ENCODE peak calls at places on chromosome 14, in nine cellular contexts. One of them, this sample, is unnamed. For H3K27me3, the result is how much of the 10 kb centered on the place peaks cover.

GRCh38 chr14:92458136-92458958 is 55.2 kb upstream of the RIN3 start:
- DNase-seq in tibial artery: no peak
- DNase-seq in effector memory CD4-positive, alpha-beta T cell: no peak
- DNase-seq in fibroblast of lung: no peak
- DNase-seq in aorta: no peak
- DNase-seq in GM23338: no peak
- DNase-seq in right cardiac atrium: no peak
- DNase-seq in iPS DF 6.9: no peak
- DNase-seq in CD8-positive, alpha-beta memory T cell: no peak
- DNase-seq in this sample: no peak

GRCh38 chr14:44316647-44317432 is 190.2 kb downstream of the FSCB start:
- DNase-seq in tibial artery: no peak
- DNase-seq in effector memory CD4-positive, alpha-beta T cell: no peak
- DNase-seq in fibroblast of lung: peak
- DNase-seq in aorta: no peak
- DNase-seq in GM23338: no peak
- DNase-seq in right cardiac atrium: no peak
- DNase-seq in iPS DF 6.9: no peak
- DNase-seq in CD8-positive, alpha-beta memory T cell: no peak
- DNase-seq in this sample: no peak

GRCh38 chr14:106845286-106846087 is 1319.1 kb downstream of the TMEM121 start:
- DNase-seq in tibial artery: no peak
- DNase-seq in effector memory CD4-positive, alpha-beta T cell: no peak
- DNase-seq in fibroblast of lung: no peak
- DNase-seq in aorta: no peak
- DNase-seq in GM23338: no peak
- DNase-seq in right cardiac atrium: no peak
- DNase-seq in iPS DF 6.9: no peak
- DNase-seq in CD8-positive, alpha-beta memory T cell: peak
- DNase-seq in this sample: peak

GRCh38 chr14:106831322-106831720 is 1304.9 kb downstream of the TMEM121 start:
- DNase-seq in tibial artery: no peak
- DNase-seq in effector memory CD4-positive, alpha-beta T cell: peak
- DNase-seq in fibroblast of lung: no peak
- DNase-seq in aorta: no peak
- DNase-seq in GM23338: peak
- DNase-seq in right cardiac atrium: peak
- DNase-seq in iPS DF 6.9: no peak
- DNase-seq in CD8-positive, alpha-beta memory T cell: peak
- DNase-seq in this sample: peak

GRCh38 chr14:95901014-95901413 is 24.4 kb downstream of the TUNAR start:
- DNase-seq in tibial artery: no peak
- DNase-seq in effector memory CD4-positive, alpha-beta T cell: no peak
- DNase-seq in fibroblast of lung: peak
- DNase-seq in aorta: no peak
- DNase-seq in GM23338: no peak
- DNase-seq in right cardiac atrium: no peak
- DNase-seq in iPS DF 6.9: no peak
- DNase-seq in CD8-positive, alpha-beta memory T cell: no peak
- DNase-seq in this sample: no peak

GRCh38 chr14:61620130-61620946 is 75.0 kb upstream of the HIF1A start:
- DNase-seq in tibial artery: no peak
- DNase-seq in effector memory CD4-positive, alpha-beta T cell: no peak
- DNase-seq in fibroblast of lung: peak
- DNase-seq in aorta: no peak
- DNase-seq in GM23338: no peak
- DNase-seq in right cardiac atrium: no peak
- DNase-seq in iPS DF 6.9: no peak
- DNase-seq in CD8-positive, alpha-beta memory T cell: no peak
- DNase-seq in this sample: no peak

GRCh38 chr14:37196604-37197420 is 925 bp upstream of the MIPOL1 start:
- DNase-seq in tibial artery: no peak
- DNase-seq in effector memory CD4-positive, alpha-beta T cell: no peak
- DNase-seq in fibroblast of lung: no peak
- DNase-seq in aorta: no peak
- DNase-seq in GM23338: no peak
- DNase-seq in right cardiac atrium: no peak
- DNase-seq in iPS DF 6.9: no peak
- DNase-seq in CD8-positive, alpha-beta memory T cell: no peak
- DNase-seq in this sample: no peak

GRCh38 chr14:71262466-71262865 is 355.2 kb downstream of the PCNX1 start:
- DNase-seq in tibial artery: no peak
- DNase-seq in effector memory CD4-positive, alpha-beta T cell: no peak
- DNase-seq in fibroblast of lung: peak
- DNase-seq in aorta: no peak
- DNase-seq in GM23338: no peak
- DNase-seq in right cardiac atrium: no peak
- DNase-seq in iPS DF 6.9: no peak
- DNase-seq in CD8-positive, alpha-beta memory T cell: no peak
- DNase-seq in this sample: no peak

GRCh38 chr14:39015360-39015961 is 87.6 kb downstream of the SEC23A start:
- DNase-seq in tibial artery: no peak
- DNase-seq in effector memory CD4-positive, alpha-beta T cell: no peak
- DNase-seq in fibroblast of lung: peak
- DNase-seq in aorta: no peak
- DNase-seq in GM23338: peak
- DNase-seq in right cardiac atrium: no peak
- DNase-seq in iPS DF 6.9: peak
- DNase-seq in CD8-positive, alpha-beta memory T cell: no peak
- DNase-seq in this sample: no peak

GRCh38 chr14:50763386-50764007 is 67.5 kb downstream of the NIN start:
- DNase-seq in tibial artery: no peak
- DNase-seq in effector memory CD4-positive, alpha-beta T cell: no peak
- DNase-seq in fibroblast of lung: peak
- DNase-seq in aorta: no peak
- DNase-seq in GM23338: no peak
- DNase-seq in right cardiac atrium: no peak
- DNase-seq in iPS DF 6.9: no peak
- DNase-seq in CD8-positive, alpha-beta memory T cell: no peak
- DNase-seq in this sample: no peak

GRCh38 chr14:104633276-104633861 is 28.8 kb upstream of the TMEM179 start:
- DNase-seq in tibial artery: no peak
- DNase-seq in effector memory CD4-positive, alpha-beta T cell: no peak
- DNase-seq in fibroblast of lung: no peak
- DNase-seq in aorta: no peak
- DNase-seq in GM23338: no peak
- DNase-seq in right cardiac atrium: no peak
- DNase-seq in iPS DF 6.9: no peak
- DNase-seq in CD8-positive, alpha-beta memory T cell: no peak
- DNase-seq in this sample: no peak

GRCh38 chr14:74425525-74426201 is 347 bp downstream of the SYNDIG1L start:
- DNase-seq in tibial artery: peak
- DNase-seq in effector memory CD4-positive, alpha-beta T cell: peak
- DNase-seq in fibroblast of lung: peak
- DNase-seq in aorta: peak
- DNase-seq in GM23338: peak
- DNase-seq in right cardiac atrium: peak
- DNase-seq in iPS DF 6.9: no peak
- DNase-seq in CD8-positive, alpha-beta memory T cell: peak
- DNase-seq in this sample: no peak

GRCh38 chr14:74421997-74422396 is 4.0 kb downstream of the SYNDIG1L start:
- DNase-seq in tibial artery: peak
- DNase-seq in effector memory CD4-positive, alpha-beta T cell: no peak
- DNase-seq in fibroblast of lung: no peak
- DNase-seq in aorta: no peak
- DNase-seq in GM23338: no peak
- DNase-seq in right cardiac atrium: no peak
- DNase-seq in iPS DF 6.9: no peak
- DNase-seq in CD8-positive, alpha-beta memory T cell: no peak
- DNase-seq in this sample: no peak

GRCh38 chr14:74426202-74426582 is at the start of gene SYNDIG1L:
- DNase-seq in tibial artery: no peak
- DNase-seq in effector memory CD4-positive, alpha-beta T cell: no peak
- DNase-seq in fibroblast of lung: no peak
- DNase-seq in aorta: no peak
- DNase-seq in GM23338: peak
- DNase-seq in right cardiac atrium: no peak
- DNase-seq in iPS DF 6.9: no peak
- DNase-seq in CD8-positive, alpha-beta memory T cell: no peak
- DNase-seq in this sample: no peak

GRCh38 chr14:74427651-74428050 is 1.6 kb upstream of the SYNDIG1L start:
- DNase-seq in tibial artery: peak
- DNase-seq in effector memory CD4-positive, alpha-beta T cell: no peak
- DNase-seq in fibroblast of lung: no peak
- DNase-seq in aorta: no peak
- DNase-seq in GM23338: no peak
- DNase-seq in right cardiac atrium: no peak
- DNase-seq in iPS DF 6.9: no peak
- DNase-seq in CD8-positive, alpha-beta memory T cell: no peak
- DNase-seq in this sample: no peak

GRCh38 chr14:74424606-74425005 is 1.4 kb downstream of the SYNDIG1L start:
- DNase-seq in tibial artery: peak
- DNase-seq in effector memory CD4-positive, alpha-beta T cell: no peak
- DNase-seq in fibroblast of lung: no peak
- DNase-seq in aorta: no peak
- DNase-seq in GM23338: no peak
- DNase-seq in right cardiac atrium: no peak
- DNase-seq in iPS DF 6.9: no peak
- DNase-seq in CD8-positive, alpha-beta memory T cell: no peak
- DNase-seq in this sample: no peak
- H3K27me3 ChIP-seq in tibial artery: under half
- H3K27me3 ChIP-seq in effector memory CD4-positive, alpha-beta T cell: under half
- H3K27me3 ChIP-seq in fibroblast of lung: under half
- H3K27me3 ChIP-seq in aorta: under half
- H3K27me3 ChIP-seq in GM23338: under half
- H3K27me3 ChIP-seq in right cardiac atrium: under half
- H3K27me3 ChIP-seq in iPS DF 6.9: under half
- H3K27me3 ChIP-seq in CD8-positive, alpha-beta memory T cell: under half
- H3K27me3 ChIP-seq in this sample: under half

GRCh38 chr14:103130017-103130764 is 6.9 kb downstream of the TNFAIP2 start:
- DNase-seq in tibial artery: no peak
- DNase-seq in effector memory CD4-positive, alpha-beta T cell: no peak
- DNase-seq in fibroblast of lung: no peak
- DNase-seq in aorta: no peak
- DNase-seq in GM23338: no peak
- DNase-seq in right cardiac atrium: peak
- DNase-seq in iPS DF 6.9: no peak
- DNase-seq in CD8-positive, alpha-beta memory T cell: no peak
- DNase-seq in this sample: no peak
- H3K27ac ChIP-seq in tibial artery: no peak
- H3K27ac ChIP-seq in effector memory CD4-positive, alpha-beta T cell: no peak
- H3K27ac ChIP-seq in fibroblast of lung: no peak
- H3K27ac ChIP-seq in aorta: no peak
- H3K27ac ChIP-seq in GM23338: no peak
- H3K27ac ChIP-seq in right cardiac atrium: no peak
- H3K27ac ChIP-seq in iPS DF 6.9: no peak
- H3K27ac ChIP-seq in CD8-positive, alpha-beta memory T cell: no peak
- H3K27ac ChIP-seq in this sample: no peak

GRCh38 chr14:65359503-65359902 is 53.0 kb upstream of the FUT8 start:
- DNase-seq in tibial artery: no peak
- DNase-seq in effector memory CD4-positive, alpha-beta T cell: no peak
- DNase-seq in fibroblast of lung: peak
- DNase-seq in aorta: no peak
- DNase-seq in GM23338: no peak
- DNase-seq in right cardiac atrium: no peak
- DNase-seq in iPS DF 6.9: no peak
- DNase-seq in CD8-positive, alpha-beta memory T cell: no peak
- DNase-seq in this sample: no peak

GRCh38 chr14:65357091-65357490 is 55.4 kb upstream of the FUT8 start:
- DNase-seq in tibial artery: no peak
- DNase-seq in effector memory CD4-positive, alpha-beta T cell: no peak
- DNase-seq in fibroblast of lung: peak
- DNase-seq in aorta: no peak
- DNase-seq in GM23338: no peak
- DNase-seq in right cardiac atrium: no peak
- DNase-seq in iPS DF 6.9: no peak
- DNase-seq in CD8-positive, alpha-beta memory T cell: no peak
- DNase-seq in this sample: no peak

GRCh38 chr14:65361920-65362319 is 50.6 kb upstream of the FUT8 start:
- DNase-seq in tibial artery: no peak
- DNase-seq in effector memory CD4-positive, alpha-beta T cell: no peak
- DNase-seq in fibroblast of lung: peak
- DNase-seq in aorta: no peak
- DNase-seq in GM23338: no peak
- DNase-seq in right cardiac atrium: peak
- DNase-seq in iPS DF 6.9: no peak
- DNase-seq in CD8-positive, alpha-beta memory T cell: no peak
- DNase-seq in this sample: no peak

GRCh38 chr14:65356327-65356836 is 56.1 kb upstream of the FUT8 start:
- DNase-seq in tibial artery: no peak
- DNase-seq in effector memory CD4-positive, alpha-beta T cell: no peak
- DNase-seq in fibroblast of lung: peak
- DNase-seq in aorta: no peak
- DNase-seq in GM23338: peak
- DNase-seq in right cardiac atrium: no peak
- DNase-seq in iPS DF 6.9: no peak
- DNase-seq in CD8-positive, alpha-beta memory T cell: no peak
- DNase-seq in this sample: no peak

GRCh38 chr14:65360144-65360784 is 52.3 kb upstream of the FUT8 start:
- DNase-seq in tibial artery: no peak
- DNase-seq in effector memory CD4-positive, alpha-beta T cell: no peak
- DNase-seq in fibroblast of lung: peak
- DNase-seq in aorta: no peak
- DNase-seq in GM23338: no peak
- DNase-seq in right cardiac atrium: no peak
- DNase-seq in iPS DF 6.9: no peak
- DNase-seq in CD8-positive, alpha-beta memory T cell: no peak
- DNase-seq in this sample: no peak
- H3K27me3 ChIP-seq in tibial artery: under half
- H3K27me3 ChIP-seq in effector memory CD4-positive, alpha-beta T cell: under half
- H3K27me3 ChIP-seq in fibroblast of lung: under half
- H3K27me3 ChIP-seq in aorta: under half
- H3K27me3 ChIP-seq in GM23338: under half
- H3K27me3 ChIP-seq in right cardiac atrium: under half
- H3K27me3 ChIP-seq in iPS DF 6.9: under half
- H3K27me3 ChIP-seq in CD8-positive, alpha-beta memory T cell: under half
- H3K27me3 ChIP-seq in this sample: under half

GRCh38 chr14:30317729-30318128 is 241.2 kb upstream of the G2E3 start:
- DNase-seq in tibial artery: no peak
- DNase-seq in effector memory CD4-positive, alpha-beta T cell: no peak
- DNase-seq in fibroblast of lung: no peak
- DNase-seq in aorta: no peak
- DNase-seq in GM23338: no peak
- DNase-seq in right cardiac atrium: no peak
- DNase-seq in iPS DF 6.9: no peak
- DNase-seq in CD8-positive, alpha-beta memory T cell: no peak
- DNase-seq in this sample: no peak

GRCh38 chr14:30322819-30323218 is 236.1 kb upstream of the G2E3 start:
- DNase-seq in tibial artery: no peak
- DNase-seq in effector memory CD4-positive, alpha-beta T cell: no peak
- DNase-seq in fibroblast of lung: no peak
- DNase-seq in aorta: no peak
- DNase-seq in GM23338: no peak
- DNase-seq in right cardiac atrium: no peak
- DNase-seq in iPS DF 6.9: no peak
- DNase-seq in CD8-positive, alpha-beta memory T cell: no peak
- DNase-seq in this sample: no peak
- H3K27ac ChIP-seq in tibial artery: no peak
- H3K27ac ChIP-seq in effector memory CD4-positive, alpha-beta T cell: no peak
- H3K27ac ChIP-seq in fibroblast of lung: no peak
- H3K27ac ChIP-seq in aorta: no peak
- H3K27ac ChIP-seq in GM23338: no peak
- H3K27ac ChIP-seq in right cardiac atrium: no peak
- H3K27ac ChIP-seq in iPS DF 6.9: no peak
- H3K27ac ChIP-seq in CD8-positive, alpha-beta memory T cell: no peak
- H3K27ac ChIP-seq in this sample: no peak

This sample was measured in lower lobe of right lung.